ENCODE peak calls at places on chromosomes 13 and 19, in nine cellular contexts. Q, Y, M, G, B, E, T, K and J are unnamed samples.

GRCh38 chr13:99062593-99062992 is 84.7 kb upstream of the DOCK9 start:
- DNase-seq in Q (no peak), Y (no peak), M (no peak), G (no peak), B (no peak), E (no peak), T (peak), K (peak), J (no peak)

GRCh38 chr19:11421607-11422098 is 2.5 kb upstream of the RGL3 start:
- DNase-seq in Q (peak), Y (no peak), M (peak), G (peak), B (no peak), E (peak), T (no peak), K (no peak), J (no peak)

GRCh38 chr19:44644391-44645016 is 794 bp downstream of the PVR start:
- DNase-seq in Q (no peak), Y (peak), M (no peak), G (peak), B (peak), E (peak), T (peak), K (no peak), J (no peak)

GRCh38 chr19:21432590-21432989 is 35.7 kb downstream of the ZNF493 start:
- DNase-seq in Q (no peak), Y (no peak), M (no peak), G (no peak), B (no peak), E (no peak), T (no peak), K (no peak), J (no peak)

GRCh38 chr13:32471187-32471922 is 43.4 kb upstream of the N4BP2L1 start:
- DNase-seq in Q (no peak), Y (no peak), M (no peak), G (no peak), B (no peak), E (peak), T (no peak), K (no peak), J (no peak)

GRCh38 chr13:98877936-98878335 is 99.9 kb downstream of the DOCK9 start:
- DNase-seq in Q (no peak), Y (no peak), M (no peak), G (no peak), B (no peak), E (no peak), T (no peak), K (no peak), J (no peak)

GRCh38 chr13:26477681-26478080 is 79.8 kb upstream of the WASF3 start:
- DNase-seq in Q (no peak), Y (no peak), M (no peak), G (no peak), B (no peak), E (no peak), T (no peak), K (no peak), J (no peak)

GRCh38 chr13:32048816-32049215 is 17.2 kb downstream of the FRY start:
- DNase-seq in Q (no peak), Y (no peak), M (no peak), G (no peak), B (no peak), E (no peak), T (peak), K (no peak), J (no peak)

GRCh38 chr13:95641961-95642621 is 2.4 kb downstream of the DZIP1 start:
- DNase-seq in Q (peak), Y (no peak), M (no peak), G (peak), B (peak), E (peak), T (peak), K (peak), J (no peak)

GRCh38 chr19:41912899-41913475 is 15.3 kb downstream of the ERFL start:
- DNase-seq in Q (no peak), Y (no peak), M (no peak), G (peak), B (no peak), E (peak), T (no peak), K (no peak), J (no peak)

GRCh38 chr19:42140125-42140754 is 8.0 kb upstream of the POU2F2 start:
- DNase-seq in Q (no peak), Y (no peak), M (no peak), G (peak), B (no peak), E (peak), T (peak), K (peak), J (no peak)

GRCh38 chr13:78971355-78971754 is 312.4 kb upstream of the OBI1 start:
- DNase-seq in Q (no peak), Y (no peak), M (no peak), G (no peak), B (no peak), E (no peak), T (no peak), K (no peak), J (no peak)

GRCh38 chr13:98570929-98571372 is 6.0 kb downstream of the STK24 start:
- DNase-seq in Q (no peak), Y (peak), M (no peak), G (no peak), B (no peak), E (no peak), T (peak), K (no peak), J (no peak)

GRCh38 chr13:45055902-45056648 is 64.2 kb upstream of the GTF2F2 start:
- DNase-seq in Q (no peak), Y (no peak), M (no peak), G (no peak), B (no peak), E (no peak), T (peak), K (peak), J (no peak)

GRCh38 chr19:19261350-19262189 is 11.5 kb downstream of the TM6SF2 start:
- DNase-seq in Q (no peak), Y (no peak), M (no peak), G (peak), B (no peak), E (peak), T (no peak), K (no peak), J (no peak)

GRCh38 chr19:50024719-50025021 is 502 bp downstream of the VRK3 start:
- DNase-seq in Q (no peak), Y (no peak), M (no peak), G (no peak), B (no peak), E (no peak), T (no peak), K (no peak), J (no peak)

GRCh38 chr19:10808937-10809655 is 26.9 kb downstream of the TMED1 start:
- DNase-seq in Q (no peak), Y (peak), M (no peak), G (no peak), B (no peak), E (no peak), T (peak), K (no peak), J (no peak)

GRCh38 chr13:109779074-109779473 is 7.3 kb downstream of the IRS2 start:
- DNase-seq in Q (no peak), Y (no peak), M (no peak), G (no peak), B (no peak), E (no peak), T (no peak), K (no peak), J (no peak)

GRCh38 chr13:112078216-112078615 is 11.3 kb downstream of the SOX1 start:
- DNase-seq in Q (peak), Y (no peak), M (no peak), G (peak), B (no peak), E (peak), T (no peak), K (no peak), J (no peak)

GRCh38 chr13:30862707-30863106 is 43.4 kb upstream of the MEDAG start:
- DNase-seq in Q (peak), Y (no peak), M (no peak), G (peak), B (peak), E (peak), T (no peak), K (peak), J (no peak)

GRCh38 chr19:1210227-1210538 is 4.6 kb downstream of the STK11 start:
- DNase-seq in Q (no peak), Y (no peak), M (no peak), G (no peak), B (no peak), E (no peak), T (no peak), K (peak), J (no peak)

GRCh38 chr19:32869369-32870153 is at the start of gene SLC7A9:
- DNase-seq in Q (peak), Y (no peak), M (no peak), G (no peak), B (no peak), E (no peak), T (peak), K (no peak), J (no peak)

GRCh38 chr19:31253816-31254551 is 95.3 kb downstream of the TSHZ3 start:
- DNase-seq in Q (no peak), Y (no peak), M (no peak), G (no peak), B (no peak), E (no peak), T (peak), K (no peak), J (no peak)

GRCh38 chr13:37364024-37364423 is 234.5 kb downstream of the POSTN start:
- DNase-seq in Q (no peak), Y (no peak), M (no peak), G (no peak), B (no peak), E (no peak), T (no peak), K (no peak), J (no peak)

GRCh38 chr13:91305652-91306051 is 41.8 kb upstream of the MIR17HG start:
- DNase-seq in Q (no peak), Y (no peak), M (no peak), G (no peak), B (no peak), E (no peak), T (no peak), K (no peak), J (no peak)

GRCh38 chr19:44202470-44202869 is 9.9 kb upstream of the ZNF227 start:
- DNase-seq in Q (no peak), Y (no peak), M (no peak), G (no peak), B (no peak), E (no peak), T (no peak), K (no peak), J (no peak)

GRCh38 chr13:73939071-73939380 is 195.2 kb downstream of the KLF12 start:
- DNase-seq in Q (no peak), Y (no peak), M (no peak), G (no peak), B (no peak), E (no peak), T (no peak), K (no peak), J (no peak)